ENCODE peak calls at places on chromosomes 7 and 10, in eight cellular contexts. One of them, this sample, is unnamed.

GRCh38 chr10:96497391-96497790 is 16.3 kb downstream of the TLL2 start:
- DNase-seq in anterior cingulate cortex: no peak
- DNase-seq in fibroblast of the aortic adventitia: no peak
- DNase-seq in RPMI7951: no peak
- DNase-seq in globus pallidus: no peak
- DNase-seq in CD4-positive, CD25-positive, alpha-beta regulatory T cell: no peak
- DNase-seq in IMR-90: no peak
- DNase-seq in activated naive CD8-positive, alpha-beta T cell treated with anti-CD3 and anti-CD28 coated beads for 36 hours: no peak
- DNase-seq in this sample: no peak

GRCh38 chr10:15387021-15387420 is 15.9 kb upstream of the FAM171A1 start:
- DNase-seq in globus pallidus: no peak
- DNase-seq in fibroblast of the aortic adventitia: no peak
- DNase-seq in anterior cingulate cortex: no peak
- DNase-seq in RPMI7951: no peak
- DNase-seq in IMR-90: no peak
- DNase-seq in activated naive CD8-positive, alpha-beta T cell treated with anti-CD3 and anti-CD28 coated beads for 36 hours: no peak
- DNase-seq in CD4-positive, CD25-positive, alpha-beta regulatory T cell: no peak
- DNase-seq in this sample: no peak

GRCh38 chr7:73570521-73570920 is 7.9 kb downstream of the TBL2 start:
- DNase-seq in activated naive CD8-positive, alpha-beta T cell treated with anti-CD3 and anti-CD28 coated beads for 36 hours: no peak
- DNase-seq in fibroblast of the aortic adventitia: no peak
- DNase-seq in CD4-positive, CD25-positive, alpha-beta regulatory T cell: no peak
- DNase-seq in anterior cingulate cortex: no peak
- DNase-seq in IMR-90: no peak
- DNase-seq in RPMI7951: no peak
- DNase-seq in globus pallidus: no peak
- DNase-seq in this sample: no peak

GRCh38 chr7:42645906-42646305 is 266.0 kb downstream of the C7orf25 start:
- DNase-seq in globus pallidus: no peak
- DNase-seq in RPMI7951: peak
- DNase-seq in IMR-90: no peak
- DNase-seq in fibroblast of the aortic adventitia: peak
- DNase-seq in activated naive CD8-positive, alpha-beta T cell treated with anti-CD3 and anti-CD28 coated beads for 36 hours: no peak
- DNase-seq in CD4-positive, CD25-positive, alpha-beta regulatory T cell: no peak
- DNase-seq in anterior cingulate cortex: no peak
- DNase-seq in this sample: no peak

GRCh38 chr10:50248598-50248997 is 2.7 kb downstream of the ASAH2 start:
- DNase-seq in anterior cingulate cortex: no peak
- DNase-seq in globus pallidus: no peak
- DNase-seq in fibroblast of the aortic adventitia: no peak
- DNase-seq in activated naive CD8-positive, alpha-beta T cell treated with anti-CD3 and anti-CD28 coated beads for 36 hours: no peak
- DNase-seq in RPMI7951: no peak
- DNase-seq in CD4-positive, CD25-positive, alpha-beta regulatory T cell: no peak
- DNase-seq in IMR-90: no peak
- DNase-seq in this sample: no peak

GRCh38 chr10:34814228-34815173 is 595 bp downstream of the PARD3 start:
- DNase-seq in globus pallidus: no peak
- DNase-seq in CD4-positive, CD25-positive, alpha-beta regulatory T cell: no peak
- DNase-seq in IMR-90: peak
- DNase-seq in fibroblast of the aortic adventitia: peak
- DNase-seq in RPMI7951: peak
- DNase-seq in activated naive CD8-positive, alpha-beta T cell treated with anti-CD3 and anti-CD28 coated beads for 36 hours: peak
- DNase-seq in anterior cingulate cortex: no peak
- DNase-seq in this sample: peak

GRCh38 chr10:30092151-30092790 is 32.9 kb upstream of the JCAD start:
- DNase-seq in RPMI7951: peak
- DNase-seq in CD4-positive, CD25-positive, alpha-beta regulatory T cell: no peak
- DNase-seq in globus pallidus: no peak
- DNase-seq in activated naive CD8-positive, alpha-beta T cell treated with anti-CD3 and anti-CD28 coated beads for 36 hours: no peak
- DNase-seq in fibroblast of the aortic adventitia: no peak
- DNase-seq in anterior cingulate cortex: no peak
- DNase-seq in IMR-90: peak
- DNase-seq in this sample: no peak

GRCh38 chr7:47458057-47458456 is 123.9 kb downstream of the TNS3 start:
- DNase-seq in fibroblast of the aortic adventitia: peak
- DNase-seq in CD4-positive, CD25-positive, alpha-beta regulatory T cell: no peak
- DNase-seq in RPMI7951: peak
- DNase-seq in globus pallidus: no peak
- DNase-seq in anterior cingulate cortex: no peak
- DNase-seq in activated naive CD8-positive, alpha-beta T cell treated with anti-CD3 and anti-CD28 coated beads for 36 hours: no peak
- DNase-seq in IMR-90: peak
- DNase-seq in this sample: no peak

GRCh38 chr7:70384891-70385290 is 747.1 kb upstream of the GALNT17 start:
- DNase-seq in IMR-90: peak
- DNase-seq in activated naive CD8-positive, alpha-beta T cell treated with anti-CD3 and anti-CD28 coated beads for 36 hours: no peak
- DNase-seq in fibroblast of the aortic adventitia: peak
- DNase-seq in globus pallidus: no peak
- DNase-seq in RPMI7951: no peak
- DNase-seq in CD4-positive, CD25-positive, alpha-beta regulatory T cell: no peak
- DNase-seq in anterior cingulate cortex: no peak
- DNase-seq in this sample: no peak

GRCh38 chr7:24024689-24025088 is 259.3 kb upstream of the NPY start:
- DNase-seq in IMR-90: no peak
- DNase-seq in activated naive CD8-positive, alpha-beta T cell treated with anti-CD3 and anti-CD28 coated beads for 36 hours: no peak
- DNase-seq in fibroblast of the aortic adventitia: no peak
- DNase-seq in anterior cingulate cortex: no peak
- DNase-seq in globus pallidus: no peak
- DNase-seq in CD4-positive, CD25-positive, alpha-beta regulatory T cell: no peak
- DNase-seq in RPMI7951: peak
- DNase-seq in this sample: no peak

GRCh38 chr7:122944682-122945303 is 50.7 kb downstream of the TAS2R16 start:
- DNase-seq in fibroblast of the aortic adventitia: peak
- DNase-seq in RPMI7951: no peak
- DNase-seq in globus pallidus: no peak
- DNase-seq in anterior cingulate cortex: no peak
- DNase-seq in CD4-positive, CD25-positive, alpha-beta regulatory T cell: no peak
- DNase-seq in activated naive CD8-positive, alpha-beta T cell treated with anti-CD3 and anti-CD28 coated beads for 36 hours: no peak
- DNase-seq in IMR-90: no peak
- DNase-seq in this sample: no peak

GRCh38 chr7:105228555-105228954 is 160.2 kb downstream of the SRPK2 start:
- DNase-seq in IMR-90: no peak
- DNase-seq in fibroblast of the aortic adventitia: no peak
- DNase-seq in anterior cingulate cortex: no peak
- DNase-seq in CD4-positive, CD25-positive, alpha-beta regulatory T cell: no peak
- DNase-seq in globus pallidus: no peak
- DNase-seq in RPMI7951: no peak
- DNase-seq in activated naive CD8-positive, alpha-beta T cell treated with anti-CD3 and anti-CD28 coated beads for 36 hours: no peak
- DNase-seq in this sample: no peak

GRCh38 chr7:16345979-16346958 is 75.1 kb downstream of the CRPPA start:
- DNase-seq in RPMI7951: peak
- DNase-seq in CD4-positive, CD25-positive, alpha-beta regulatory T cell: no peak
- DNase-seq in fibroblast of the aortic adventitia: peak
- DNase-seq in activated naive CD8-positive, alpha-beta T cell treated with anti-CD3 and anti-CD28 coated beads for 36 hours: no peak
- DNase-seq in globus pallidus: no peak
- DNase-seq in anterior cingulate cortex: no peak
- DNase-seq in IMR-90: peak
- DNase-seq in this sample: no peak

GRCh38 chr10:63603709-63604445 is 82.7 kb downstream of the REEP3 start:
- DNase-seq in activated naive CD8-positive, alpha-beta T cell treated with anti-CD3 and anti-CD28 coated beads for 36 hours: no peak
- DNase-seq in fibroblast of the aortic adventitia: peak
- DNase-seq in globus pallidus: no peak
- DNase-seq in RPMI7951: no peak
- DNase-seq in IMR-90: peak
- DNase-seq in anterior cingulate cortex: no peak
- DNase-seq in CD4-positive, CD25-positive, alpha-beta regulatory T cell: no peak
- DNase-seq in this sample: no peak

GRCh38 chr7:2719007-2719406 is 31.0 kb downstream of the AMZ1 start:
- DNase-seq in globus pallidus: no peak
- DNase-seq in fibroblast of the aortic adventitia: no peak
- DNase-seq in IMR-90: no peak
- DNase-seq in anterior cingulate cortex: no peak
- DNase-seq in CD4-positive, CD25-positive, alpha-beta regulatory T cell: peak
- DNase-seq in RPMI7951: no peak
- DNase-seq in activated naive CD8-positive, alpha-beta T cell treated with anti-CD3 and anti-CD28 coated beads for 36 hours: peak
- DNase-seq in this sample: peak

GRCh38 chr7:40192036-40192435 is 57.2 kb downstream of the SUGCT start:
- DNase-seq in IMR-90: peak
- DNase-seq in fibroblast of the aortic adventitia: peak
- DNase-seq in CD4-positive, CD25-positive, alpha-beta regulatory T cell: no peak
- DNase-seq in anterior cingulate cortex: no peak
- DNase-seq in RPMI7951: no peak
- DNase-seq in globus pallidus: no peak
- DNase-seq in activated naive CD8-positive, alpha-beta T cell treated with anti-CD3 and anti-CD28 coated beads for 36 hours: no peak
- DNase-seq in this sample: no peak

GRCh38 chr7:128931186-128931798 is 6.4 kb upstream of the IRF5 start:
- DNase-seq in anterior cingulate cortex: no peak
- DNase-seq in RPMI7951: no peak
- DNase-seq in fibroblast of the aortic adventitia: no peak
- DNase-seq in CD4-positive, CD25-positive, alpha-beta regulatory T cell: no peak
- DNase-seq in IMR-90: no peak
- DNase-seq in activated naive CD8-positive, alpha-beta T cell treated with anti-CD3 and anti-CD28 coated beads for 36 hours: no peak
- DNase-seq in globus pallidus: no peak
- DNase-seq in this sample: no peak

GRCh38 chr10:131751827-131752775 is 148.7 kb upstream of the PPP2R2D start:
- DNase-seq in globus pallidus: no peak
- DNase-seq in fibroblast of the aortic adventitia: no peak
- DNase-seq in anterior cingulate cortex: no peak
- DNase-seq in RPMI7951: no peak
- DNase-seq in activated naive CD8-positive, alpha-beta T cell treated with anti-CD3 and anti-CD28 coated beads for 36 hours: no peak
- DNase-seq in CD4-positive, CD25-positive, alpha-beta regulatory T cell: no peak
- DNase-seq in IMR-90: no peak
- DNase-seq in this sample: no peak

GRCh38 chr7:28490831-28491230 is 78.5 kb downstream of the CREB5 start:
- DNase-seq in fibroblast of the aortic adventitia: no peak
- DNase-seq in IMR-90: no peak
- DNase-seq in activated naive CD8-positive, alpha-beta T cell treated with anti-CD3 and anti-CD28 coated beads for 36 hours: no peak
- DNase-seq in anterior cingulate cortex: no peak
- DNase-seq in RPMI7951: no peak
- DNase-seq in globus pallidus: no peak
- DNase-seq in CD4-positive, CD25-positive, alpha-beta regulatory T cell: no peak
- DNase-seq in this sample: no peak

GRCh38 chr10:44301781-44302400 is 83.0 kb downstream of the CXCL12 start:
- DNase-seq in IMR-90: peak
- DNase-seq in activated naive CD8-positive, alpha-beta T cell treated with anti-CD3 and anti-CD28 coated beads for 36 hours: no peak
- DNase-seq in anterior cingulate cortex: no peak
- DNase-seq in RPMI7951: peak
- DNase-seq in CD4-positive, CD25-positive, alpha-beta regulatory T cell: no peak
- DNase-seq in fibroblast of the aortic adventitia: peak
- DNase-seq in globus pallidus: no peak
- DNase-seq in this sample: no peak

GRCh38 chr7:81725003-81725402 is 44.8 kb downstream of the HGF start:
- DNase-seq in RPMI7951: no peak
- DNase-seq in IMR-90: peak
- DNase-seq in globus pallidus: no peak
- DNase-seq in fibroblast of the aortic adventitia: peak
- DNase-seq in CD4-positive, CD25-positive, alpha-beta regulatory T cell: no peak
- DNase-seq in activated naive CD8-positive, alpha-beta T cell treated with anti-CD3 and anti-CD28 coated beads for 36 hours: no peak
- DNase-seq in anterior cingulate cortex: no peak
- DNase-seq in this sample: no peak

GRCh38 chr10:13633689-13634088 is 46.9 kb downstream of the PRPF18 start:
- DNase-seq in CD4-positive, CD25-positive, alpha-beta regulatory T cell: no peak
- DNase-seq in anterior cingulate cortex: peak
- DNase-seq in RPMI7951: no peak
- DNase-seq in activated naive CD8-positive, alpha-beta T cell treated with anti-CD3 and anti-CD28 coated beads for 36 hours: no peak
- DNase-seq in IMR-90: peak
- DNase-seq in fibroblast of the aortic adventitia: peak
- DNase-seq in globus pallidus: no peak
- DNase-seq in this sample: no peak

GRCh38 chr10:24901686-24902399 is 50.6 kb downstream of the PRTFDC1 start:
- DNase-seq in IMR-90: peak
- DNase-seq in globus pallidus: peak
- DNase-seq in fibroblast of the aortic adventitia: peak
- DNase-seq in anterior cingulate cortex: peak
- DNase-seq in CD4-positive, CD25-positive, alpha-beta regulatory T cell: no peak
- DNase-seq in activated naive CD8-positive, alpha-beta T cell treated with anti-CD3 and anti-CD28 coated beads for 36 hours: no peak
- DNase-seq in RPMI7951: peak
- DNase-seq in this sample: no peak

GRCh38 chr10:62166331-62167154 is 102.1 kb downstream of the RTKN2 start:
- DNase-seq in CD4-positive, CD25-positive, alpha-beta regulatory T cell: no peak
- DNase-seq in IMR-90: peak
- DNase-seq in activated naive CD8-positive, alpha-beta T cell treated with anti-CD3 and anti-CD28 coated beads for 36 hours: no peak
- DNase-seq in fibroblast of the aortic adventitia: peak
- DNase-seq in anterior cingulate cortex: no peak
- DNase-seq in RPMI7951: no peak
- DNase-seq in globus pallidus: peak
- DNase-seq in this sample: peak

GRCh38 chr10:51895209-51895608 is 195.8 kb upstream of the CSTF2T start:
- DNase-seq in RPMI7951: peak
- DNase-seq in activated naive CD8-positive, alpha-beta T cell treated with anti-CD3 and anti-CD28 coated beads for 36 hours: no peak
- DNase-seq in globus pallidus: no peak
- DNase-seq in fibroblast of the aortic adventitia: peak
- DNase-seq in anterior cingulate cortex: no peak
- DNase-seq in CD4-positive, CD25-positive, alpha-beta regulatory T cell: no peak
- DNase-seq in IMR-90: peak
- DNase-seq in this sample: no peak

GRCh38 chr7:64098-64521 is 128.3 kb upstream of the FAM20C start:
- DNase-seq in anterior cingulate cortex: peak
- DNase-seq in activated naive CD8-positive, alpha-beta T cell treated with anti-CD3 and anti-CD28 coated beads for 36 hours: no peak
- DNase-seq in RPMI7951: peak
- DNase-seq in globus pallidus: peak
- DNase-seq in IMR-90: peak
- DNase-seq in CD4-positive, CD25-positive, alpha-beta regulatory T cell: no peak
- DNase-seq in fibroblast of the aortic adventitia: peak
- DNase-seq in this sample: no peak

GRCh38 chr7:40436761-40437160 is 302.0 kb downstream of the SUGCT start:
- DNase-seq in anterior cingulate cortex: no peak
- DNase-seq in IMR-90: no peak
- DNase-seq in RPMI7951: no peak
- DNase-seq in globus pallidus: no peak
- DNase-seq in fibroblast of the aortic adventitia: peak
- DNase-seq in CD4-positive, CD25-positive, alpha-beta regulatory T cell: no peak
- DNase-seq in activated naive CD8-positive, alpha-beta T cell treated with anti-CD3 and anti-CD28 coated beads for 36 hours: no peak
- DNase-seq in this sample: no peak

GRCh38 chr7:87886875-87887274 is 10.6 kb downstream of the DBF4 start:
- DNase-seq in globus pallidus: peak
- DNase-seq in CD4-positive, CD25-positive, alpha-beta regulatory T cell: no peak
- DNase-seq in activated naive CD8-positive, alpha-beta T cell treated with anti-CD3 and anti-CD28 coated beads for 36 hours: no peak
- DNase-seq in RPMI7951: peak
- DNase-seq in fibroblast of the aortic adventitia: peak
- DNase-seq in IMR-90: peak
- DNase-seq in anterior cingulate cortex: no peak
- DNase-seq in this sample: no peak

GRCh38 chr10:21534611-21535493 is 820 bp downstream of the MLLT10 start:
- DNase-seq in RPMI7951: peak
- DNase-seq in globus pallidus: peak
- DNase-seq in activated naive CD8-positive, alpha-beta T cell treated with anti-CD3 and anti-CD28 coated beads for 36 hours: peak
- DNase-seq in IMR-90: peak
- DNase-seq in CD4-positive, CD25-positive, alpha-beta regulatory T cell: peak
- DNase-seq in anterior cingulate cortex: peak
- DNase-seq in fibroblast of the aortic adventitia: no peak
- DNase-seq in this sample: peak

GRCh38 chr7:17123020-17123419 is 175.4 kb upstream of the AHR start:
- DNase-seq in IMR-90: peak
- DNase-seq in activated naive CD8-positive, alpha-beta T cell treated with anti-CD3 and anti-CD28 coated beads for 36 hours: no peak
- DNase-seq in globus pallidus: peak
- DNase-seq in fibroblast of the aortic adventitia: peak
- DNase-seq in anterior cingulate cortex: no peak
- DNase-seq in RPMI7951: peak
- DNase-seq in CD4-positive, CD25-positive, alpha-beta regulatory T cell: no peak
- DNase-seq in this sample: no peak

GRCh38 chr10:21751341-21752310 is 217.6 kb downstream of the MLLT10 start:
- DNase-seq in CD4-positive, CD25-positive, alpha-beta regulatory T cell: no peak
- DNase-seq in globus pallidus: no peak
- DNase-seq in fibroblast of the aortic adventitia: no peak
- DNase-seq in IMR-90: no peak
- DNase-seq in RPMI7951: no peak
- DNase-seq in anterior cingulate cortex: no peak
- DNase-seq in activated naive CD8-positive, alpha-beta T cell treated with anti-CD3 and anti-CD28 coated beads for 36 hours: no peak
- DNase-seq in this sample: no peak

GRCh38 chr10:73653195-73653594 is 2.6 kb downstream of the SYNPO2L start:
- DNase-seq in RPMI7951: no peak
- DNase-seq in activated naive CD8-positive, alpha-beta T cell treated with anti-CD3 and anti-CD28 coated beads for 36 hours: no peak
- DNase-seq in anterior cingulate cortex: no peak
- DNase-seq in CD4-positive, CD25-positive, alpha-beta regulatory T cell: no peak
- DNase-seq in IMR-90: no peak
- DNase-seq in globus pallidus: no peak
- DNase-seq in fibroblast of the aortic adventitia: no peak
- DNase-seq in this sample: no peak

GRCh38 chr7:68063171-68063570 is 1066.5 kb downstream of the TYW1 start:
- DNase-seq in anterior cingulate cortex: no peak
- DNase-seq in activated naive CD8-positive, alpha-beta T cell treated with anti-CD3 and anti-CD28 coated beads for 36 hours: no peak
- DNase-seq in CD4-positive, CD25-positive, alpha-beta regulatory T cell: no peak
- DNase-seq in RPMI7951: no peak
- DNase-seq in globus pallidus: peak
- DNase-seq in IMR-90: no peak
- DNase-seq in fibroblast of the aortic adventitia: no peak
- DNase-seq in this sample: no peak

GRCh38 chr10:125756196-125756595 is 19.4 kb downstream of the MMP21 start:
- DNase-seq in activated naive CD8-positive, alpha-beta T cell treated with anti-CD3 and anti-CD28 coated beads for 36 hours: no peak
- DNase-seq in IMR-90: no peak
- DNase-seq in fibroblast of the aortic adventitia: no peak
- DNase-seq in anterior cingulate cortex: no peak
- DNase-seq in CD4-positive, CD25-positive, alpha-beta regulatory T cell: no peak
- DNase-seq in RPMI7951: no peak
- DNase-seq in globus pallidus: no peak
- DNase-seq in this sample: no peak